ENCODE peak calls at places on chromosomes 4 and X, in eight cellular contexts. T is effector memory CD4-positive, alpha-beta T cell; Q is aorta; D is CD4-positive, alpha-beta T cell; X is CD4-positive, alpha-beta memory T cell; E is A549; M is transverse colon; Y is HepG2. N is an unnamed sample.

GRCh38 chr4:157220026-157220881 is at the start of gene GRIA2:
- DNase-seq in T (no peak), Q (peak; percentile 92), D (no peak), X (no peak), E (peak; percentile 15), M (no peak), Y (peak; percentile 1), N (no peak)

GRCh38 chrX:40068048-40068447 is 29.7 kb downstream of the BCOR start:
- DNase-seq in T (no peak), Q (no peak), D (no peak), X (peak; percentile 41), E (no peak), M (no peak), Y (no peak), N (no peak)

GRCh38 chr4:142516686-142517145 is 329.4 kb downstream of the INPP4B start:
- DNase-seq in T (no peak), Q (no peak), D (no peak), X (no peak), E (no peak), M (no peak), Y (no peak), N (no peak)

GRCh38 chrX:9844936-9845573 is 58.8 kb downstream of the SHROOM2 start:
- DNase-seq in T (no peak), Q (peak; percentile 10), D (no peak), X (no peak), E (no peak), M (no peak), Y (no peak), N (no peak)

GRCh38 chr4:155569960-155570515 is 96.6 kb upstream of the GUCY1A1 start:
- DNase-seq in T (no peak), Q (no peak), D (no peak), X (no peak), E (no peak), M (no peak), Y (no peak), N (no peak)

GRCh38 chr4:26320159-26320452 is 708 bp upstream of the RBPJ start:
- DNase-seq in T (peak; percentile 19), Q (no peak), D (no peak), X (peak; percentile 61), E (no peak), M (no peak), Y (peak; percentile 23), N (no peak)

GRCh38 chrX:20320461-20321159 is 53.9 kb upstream of the RPS6KA3 start:
- DNase-seq in T (no peak), Q (no peak), D (peak; percentile 31), X (peak; percentile 21), E (no peak), M (no peak), Y (peak; percentile 90), N (peak; percentile 1)

GRCh38 chr4:93981594-93981993 is 153.0 kb downstream of the ATOH1 start:
- DNase-seq in T (no peak), Q (no peak), D (no peak), X (no peak), E (no peak), M (no peak), Y (no peak), N (no peak)

GRCh38 chr4:76011700-76012387 is 4.5 kb upstream of the CXCL9 start:
- DNase-seq in T (no peak), Q (no peak), D (no peak), X (no peak), E (no peak), M (peak; percentile 17), Y (no peak), N (no peak)

GRCh38 chrX:120753413-120754251 is 122.0 kb downstream of the CT47B1 start:
- DNase-seq in T (no peak), Q (no peak), D (no peak), X (no peak), E (no peak), M (peak; percentile 19), Y (no peak), N (no peak)

GRCh38 chrX:132831336-132831973 is 127.0 kb downstream of the HS6ST2 start:
- DNase-seq in T (no peak), Q (no peak), D (no peak), X (no peak), E (no peak), M (no peak), Y (no peak), N (no peak)

GRCh38 chrX:132834109-132834508 is 124.3 kb downstream of the HS6ST2 start:
- DNase-seq in T (no peak), Q (no peak), D (no peak), X (no peak), E (no peak), M (no peak), Y (no peak), N (no peak)

GRCh38 chrX:132834741-132835140 is 123.7 kb downstream of the HS6ST2 start:
- DNase-seq in T (no peak), Q (no peak), D (no peak), X (no peak), E (no peak), M (no peak), Y (no peak), N (no peak)

GRCh38 chrX:132836471-132836870 is 122.0 kb downstream of the HS6ST2 start:
- DNase-seq in T (no peak), Q (no peak), D (no peak), X (no peak), E (no peak), M (no peak), Y (no peak), N (no peak)

DNA sequence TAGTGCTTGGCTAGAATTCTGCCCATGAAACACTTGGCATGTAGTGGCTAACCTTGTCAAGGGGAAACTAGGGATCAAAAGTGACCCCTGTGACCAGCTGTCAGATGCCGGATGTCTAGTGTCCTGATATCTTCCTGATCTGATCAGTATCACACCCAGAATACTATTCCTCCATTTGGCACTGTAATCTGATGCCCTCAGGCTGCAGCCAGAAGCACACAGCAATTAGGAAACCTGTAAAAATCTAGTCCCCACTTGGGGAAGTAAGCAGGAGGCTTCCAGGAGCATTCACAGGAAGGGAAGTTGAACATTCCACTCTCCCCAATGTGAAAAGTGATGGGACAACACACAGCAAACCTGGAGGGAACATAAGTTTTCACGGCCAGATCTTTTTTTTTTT is 125.1 kb downstream of the HS6ST2 start:
- DNase-seq in T (no peak), Q (no peak), D (no peak), X (no peak), E (no peak), M (no peak), Y (no peak), N (no peak)
- H3K9me3 ChIP-seq in T (no peaks in the 10 kb centered on the region), Q (no peaks in the 10 kb centered on the region), D (no peaks in the 10 kb centered on the region), X (no peaks in the 10 kb centered on the region), E (no peaks in the 10 kb centered on the region), M (no peaks in the 10 kb centered on the region), Y (no peaks in the 10 kb centered on the region), N (no peaks in the 10 kb centered on the region)

DNA sequence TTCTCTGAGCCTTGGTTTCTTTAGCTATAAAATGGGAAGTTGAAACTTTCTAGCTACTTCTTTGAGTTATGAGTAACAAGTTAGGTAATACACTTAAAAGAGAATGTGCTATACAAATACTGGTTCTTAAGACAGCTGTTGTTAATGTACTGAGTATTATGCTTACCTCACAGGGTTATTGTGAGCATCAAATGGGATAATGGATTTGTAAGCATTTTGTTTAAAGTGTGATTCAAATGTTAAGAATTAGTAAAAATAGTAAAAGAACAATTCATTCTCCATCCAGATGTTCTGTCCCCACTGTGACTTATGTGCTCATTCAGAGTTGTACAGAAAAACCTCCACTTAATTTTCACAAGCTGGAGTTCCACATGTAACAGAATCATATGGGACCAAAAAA is 63.6 kb downstream of the AR start:
- DNase-seq in T (no peak), Q (no peak), D (no peak), X (no peak), E (no peak), M (no peak), Y (no peak), N (no peak)
- H3K27ac ChIP-seq in T (no peak overlapping the region), Q (no peak overlapping the region), D (no peak overlapping the region), X (no peak overlapping the region), E (peak overlapping the region; percentile 5), M (no peak overlapping the region), Y (no peak overlapping the region), N (no peak overlapping the region)

GRCh38 chrX:137353404-137353803 is 212.5 kb upstream of the ZIC3 start:
- DNase-seq in T (no peak), Q (no peak), D (no peak), X (no peak), E (no peak), M (no peak), Y (no peak), N (no peak)
- H3K9me3 ChIP-seq in T (no peaks in the 10 kb centered on the region), Q (no peaks in the 10 kb centered on the region), D (no peaks in the 10 kb centered on the region), X (no peaks in the 10 kb centered on the region), E (no peaks in the 10 kb centered on the region), M (no peaks in the 10 kb centered on the region), Y (no peaks in the 10 kb centered on the region), N (no peaks in the 10 kb centered on the region)

DNA sequence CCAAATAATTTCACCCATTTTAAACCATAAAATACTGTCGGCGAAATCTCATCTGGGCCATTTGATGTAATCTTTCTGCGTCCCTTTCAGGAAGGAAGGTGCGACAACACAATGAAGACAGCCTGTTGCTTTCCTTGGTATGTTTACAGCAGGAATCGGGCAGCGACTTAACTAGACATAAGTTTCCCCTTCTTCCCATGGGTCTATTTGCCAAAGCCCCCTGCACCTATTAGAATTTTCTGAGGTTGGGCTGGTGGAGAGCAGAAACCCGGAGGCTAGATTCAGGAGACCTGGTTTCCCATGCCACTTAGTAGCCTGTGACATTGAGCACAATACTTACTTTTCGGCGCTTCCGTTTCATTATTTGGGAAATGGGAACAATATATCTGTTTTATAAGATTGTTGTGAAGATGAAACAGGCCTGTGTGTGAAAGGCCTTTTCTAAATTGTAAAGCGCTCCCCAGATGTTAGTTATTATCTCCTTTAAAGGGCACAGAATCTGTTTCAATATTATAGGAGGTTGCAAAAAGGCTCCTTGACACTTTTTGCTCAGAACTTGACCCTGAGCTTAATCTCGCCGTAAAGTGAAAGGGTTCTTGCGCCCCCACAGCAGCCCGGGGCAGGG is 552 bp upstream of the AFF1 start:
- DNase-seq in T (no peak), Q (no peak), D (no peak), X (peak; percentile 13), E (no peak), M (peak; percentile 9), Y (no peak), N (no peak)
- H3K27ac ChIP-seq in T (peak overlapping the region; percentile 85), Q (peak overlapping the region; percentile 94), D (peak overlapping the region; percentile 51), X (peak overlapping the region; percentile 75), E (peak overlapping the region; percentile 89), M (peak overlapping the region; percentile 99), Y (peak overlapping the region; percentile 67), N (peak overlapping the region; percentile 81)

DNA sequence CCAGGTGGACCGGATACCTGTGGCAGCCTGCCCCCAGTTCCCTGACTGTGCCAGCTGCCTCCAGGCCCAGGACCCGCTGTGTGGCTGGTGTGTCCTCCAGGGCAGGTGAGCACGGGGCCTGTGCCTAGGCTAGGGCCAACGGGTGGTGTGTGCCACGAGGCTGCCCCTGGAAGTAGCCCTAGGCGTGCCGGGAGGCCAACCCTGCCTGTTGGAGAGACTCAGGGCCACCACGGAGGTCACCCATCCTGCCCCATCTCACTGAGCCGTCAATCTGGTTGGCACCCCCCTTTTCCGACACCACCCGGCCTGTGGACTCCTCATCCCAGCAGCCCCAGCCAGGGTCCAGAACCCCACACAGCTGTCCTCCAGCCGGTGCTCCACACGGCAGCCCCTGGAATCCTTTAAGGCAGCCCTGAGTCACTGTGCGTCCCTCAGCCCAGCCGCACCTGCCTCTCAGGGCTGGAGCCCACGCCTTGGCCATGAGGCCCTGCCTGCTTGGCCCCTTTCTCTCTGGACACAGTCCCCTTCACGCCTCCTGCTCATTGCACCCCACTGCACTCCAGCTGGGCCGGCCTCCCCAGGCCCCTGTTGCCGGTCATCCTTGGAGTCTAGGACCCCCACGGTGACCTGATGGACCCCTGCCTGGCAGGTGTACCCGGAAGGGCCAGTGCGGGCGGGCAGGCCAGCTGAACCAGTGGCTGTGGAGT is 5.3 kb downstream of the PLXNB3 start:
- DNase-seq in T (no peak), Q (peak; percentile 70), D (peak; percentile 12), X (no peak), E (no peak), M (peak; percentile 5), Y (no peak), N (no peak)
- H3K9me3 ChIP-seq in T (no peaks in the 10 kb centered on the region), Q (no peaks in the 10 kb centered on the region), D (no peaks in the 10 kb centered on the region), X (no peaks in the 10 kb centered on the region), E (no peaks in the 10 kb centered on the region), M (no peaks in the 10 kb centered on the region), Y (no peaks in the 10 kb centered on the region), N (no peaks in the 10 kb centered on the region)

GRCh38 chrX:96994088-96994487 is 110.4 kb downstream of the RPA4 start:
- DNase-seq in T (no peak), Q (no peak), D (no peak), X (no peak), E (no peak), M (no peak), Y (no peak), N (no peak)
- H3K27ac ChIP-seq in T (no peak overlapping the region), Q (no peak overlapping the region), D (no peak overlapping the region), X (no peak overlapping the region), E (no peak overlapping the region), M (no peak overlapping the region), Y (no peak overlapping the region), N (no peak overlapping the region)